ENCODE peak calls at places on chromosomes 3 and 15, in six cellular contexts. One of them, this sample, is unnamed.

GRCh38 chr3:46708401-46709146 is 7.4 kb downstream of the TMIE start:
- DNase-seq in fibroblast of lung: no peak
- DNase-seq in endodermal cell: peak; percentile 47
- DNase-seq in OCI-LY7: no peak
- DNase-seq in psoas muscle: peak; percentile 35
- DNase-seq in ovary: peak; percentile 4
- DNase-seq in this sample: no peak

GRCh38 chr3:151082880-151083838 is 2.3 kb upstream of the MED12L start:
- DNase-seq in fibroblast of lung: no peak
- DNase-seq in endodermal cell: no peak
- DNase-seq in OCI-LY7: peak; percentile 9
- DNase-seq in psoas muscle: no peak
- DNase-seq in ovary: no peak
- DNase-seq in this sample: no peak

GRCh38 chr3:72722930-72723726 is 125.1 kb downstream of the SHQ1 start:
- DNase-seq in fibroblast of lung: peak; percentile 75
- DNase-seq in endodermal cell: no peak
- DNase-seq in OCI-LY7: no peak
- DNase-seq in psoas muscle: no peak
- DNase-seq in ovary: no peak
- DNase-seq in this sample: peak; percentile 69

GRCh38 chr3:37347941-37348340 is 173.6 kb upstream of the LRRFIP2 start:
- DNase-seq in fibroblast of lung: peak; percentile 26
- DNase-seq in endodermal cell: no peak
- DNase-seq in OCI-LY7: no peak
- DNase-seq in psoas muscle: no peak
- DNase-seq in ovary: no peak
- DNase-seq in this sample: no peak

GRCh38 chr3:178289544-178290160 is 246.6 kb upstream of the KCNMB2 start:
- DNase-seq in fibroblast of lung: no peak
- DNase-seq in endodermal cell: no peak
- DNase-seq in OCI-LY7: no peak
- DNase-seq in psoas muscle: peak; percentile 57
- DNase-seq in ovary: peak; percentile 52
- DNase-seq in this sample: no peak

GRCh38 chr3:61371123-61371522 is 119.9 kb upstream of the FHIT start:
- DNase-seq in fibroblast of lung: peak; percentile 1
- DNase-seq in endodermal cell: peak; percentile 64
- DNase-seq in OCI-LY7: peak; percentile 14
- DNase-seq in psoas muscle: no peak
- DNase-seq in ovary: no peak
- DNase-seq in this sample: peak; percentile 5

GRCh38 chr15:101255066-101255415 is 3.2 kb upstream of the CHSY1 start:
- DNase-seq in fibroblast of lung: peak; percentile 41
- DNase-seq in endodermal cell: peak; percentile 4
- DNase-seq in OCI-LY7: no peak
- DNase-seq in psoas muscle: no peak
- DNase-seq in ovary: no peak
- DNase-seq in this sample: no peak

GRCh38 chr3:134354612-134355275 is 19.5 kb downstream of the AMOTL2 start:
- DNase-seq in fibroblast of lung: no peak
- DNase-seq in endodermal cell: peak; percentile 79
- DNase-seq in OCI-LY7: no peak
- DNase-seq in psoas muscle: peak; percentile 27
- DNase-seq in ovary: no peak
- DNase-seq in this sample: no peak

GRCh38 chr3:66041116-66041515 is 2.4 kb upstream of the MAGI1 start:
- DNase-seq in fibroblast of lung: peak; percentile 88
- DNase-seq in endodermal cell: no peak
- DNase-seq in OCI-LY7: no peak
- DNase-seq in psoas muscle: no peak
- DNase-seq in ovary: no peak
- DNase-seq in this sample: peak; percentile 68

GRCh38 chr3:2568929-2569328 is 470.3 kb downstream of the CNTN4 start:
- DNase-seq in fibroblast of lung: no peak
- DNase-seq in endodermal cell: no peak
- DNase-seq in OCI-LY7: no peak
- DNase-seq in psoas muscle: no peak
- DNase-seq in ovary: no peak
- DNase-seq in this sample: no peak

GRCh38 chr15:52649686-52650085 is 29.5 kb downstream of the ATOSA start:
- DNase-seq in fibroblast of lung: no peak
- DNase-seq in endodermal cell: no peak
- DNase-seq in OCI-LY7: no peak
- DNase-seq in psoas muscle: no peak
- DNase-seq in ovary: no peak
- DNase-seq in this sample: no peak

GRCh38 chr15:55897560-55898336 is 95.7 kb downstream of the NEDD4 start:
- DNase-seq in fibroblast of lung: peak; percentile 51
- DNase-seq in endodermal cell: peak; percentile 84
- DNase-seq in OCI-LY7: peak; percentile 14
- DNase-seq in psoas muscle: peak; percentile 63
- DNase-seq in ovary: peak; percentile 51
- DNase-seq in this sample: peak; percentile 52

GRCh38 chr15:78064544-78064943 is 13.0 kb downstream of the TBC1D2B start:
- DNase-seq in fibroblast of lung: peak; percentile 36
- DNase-seq in endodermal cell: no peak
- DNase-seq in OCI-LY7: no peak
- DNase-seq in psoas muscle: no peak
- DNase-seq in ovary: no peak
- DNase-seq in this sample: no peak

GRCh38 chr3:42216820-42217416 is 49.1 kb downstream of the CCK start:
- DNase-seq in fibroblast of lung: peak; percentile 17
- DNase-seq in endodermal cell: no peak
- DNase-seq in OCI-LY7: peak; percentile 77
- DNase-seq in psoas muscle: no peak
- DNase-seq in ovary: no peak
- DNase-seq in this sample: peak; percentile 34

GRCh38 chr3:15097889-15098288 is 1.1 kb downstream of the RBSN start:
- DNase-seq in fibroblast of lung: peak; percentile 64
- DNase-seq in endodermal cell: no peak
- DNase-seq in OCI-LY7: peak; percentile 59
- DNase-seq in psoas muscle: no peak
- DNase-seq in ovary: no peak
- DNase-seq in this sample: peak; percentile 4

GRCh38 chr15:73325191-73325980 is 43.4 kb downstream of the HCN4 start:
- DNase-seq in fibroblast of lung: no peak
- DNase-seq in endodermal cell: peak; percentile 67
- DNase-seq in OCI-LY7: peak; percentile 8
- DNase-seq in psoas muscle: peak; percentile 47
- DNase-seq in ovary: no peak
- DNase-seq in this sample: no peak

GRCh38 chr3:185595520-185595919 is 9.4 kb downstream of the SENP2 start:
- DNase-seq in fibroblast of lung: no peak
- DNase-seq in endodermal cell: no peak
- DNase-seq in OCI-LY7: peak; percentile 55
- DNase-seq in psoas muscle: no peak
- DNase-seq in ovary: no peak
- DNase-seq in this sample: no peak

GRCh38 chr3:100606894-100607512 is 2.4 kb upstream of the ADGRG7 start:
- DNase-seq in fibroblast of lung: no peak
- DNase-seq in endodermal cell: no peak
- DNase-seq in OCI-LY7: no peak
- DNase-seq in psoas muscle: no peak
- DNase-seq in ovary: no peak
- DNase-seq in this sample: no peak

GRCh38 chr3:17806876-17807275 is 64.4 kb upstream of the TBC1D5 start:
- DNase-seq in fibroblast of lung: no peak
- DNase-seq in endodermal cell: no peak
- DNase-seq in OCI-LY7: no peak
- DNase-seq in psoas muscle: no peak
- DNase-seq in ovary: no peak
- DNase-seq in this sample: no peak

GRCh38 chr15:69524296-69524695 is 71.7 kb downstream of the RPLP1 start:
- DNase-seq in fibroblast of lung: no peak
- DNase-seq in endodermal cell: peak; percentile 70
- DNase-seq in OCI-LY7: no peak
- DNase-seq in psoas muscle: no peak
- DNase-seq in ovary: no peak
- DNase-seq in this sample: no peak

GRCh38 chr3:67637255-67637900 is 17.0 kb downstream of the SUCLG2 start:
- DNase-seq in fibroblast of lung: no peak
- DNase-seq in endodermal cell: no peak
- DNase-seq in OCI-LY7: no peak
- DNase-seq in psoas muscle: no peak
- DNase-seq in ovary: no peak
- DNase-seq in this sample: no peak

GRCh38 chr3:58532794-58533220 is 4.2 kb downstream of the ACOX2 start:
- DNase-seq in fibroblast of lung: peak; percentile 66
- DNase-seq in endodermal cell: peak; percentile 92
- DNase-seq in OCI-LY7: peak; percentile 89
- DNase-seq in psoas muscle: peak; percentile 81
- DNase-seq in ovary: peak; percentile 70
- DNase-seq in this sample: peak; percentile 71

GRCh38 chr3:101870138-101870537 is 20.8 kb downstream of the NFKBIZ start:
- DNase-seq in fibroblast of lung: peak; percentile 33
- DNase-seq in endodermal cell: no peak
- DNase-seq in OCI-LY7: no peak
- DNase-seq in psoas muscle: no peak
- DNase-seq in ovary: no peak
- DNase-seq in this sample: no peak

GRCh38 chr3:45246236-45246635 is 20.1 kb upstream of the TMEM158 start:
- DNase-seq in fibroblast of lung: no peak
- DNase-seq in endodermal cell: no peak
- DNase-seq in OCI-LY7: no peak
- DNase-seq in psoas muscle: no peak
- DNase-seq in ovary: no peak
- DNase-seq in this sample: no peak

GRCh38 chr15:68487087-68487843 is 55.3 kb upstream of the ITGA11 start:
- DNase-seq in fibroblast of lung: peak; percentile 71
- DNase-seq in endodermal cell: no peak
- DNase-seq in OCI-LY7: no peak
- DNase-seq in psoas muscle: no peak
- DNase-seq in ovary: no peak
- DNase-seq in this sample: peak; percentile 57

GRCh38 chr3:50326182-50326541 is 1.9 kb downstream of the TUSC2 start:
- DNase-seq in fibroblast of lung: no peak
- DNase-seq in endodermal cell: no peak
- DNase-seq in OCI-LY7: no peak
- DNase-seq in psoas muscle: no peak
- DNase-seq in ovary: no peak
- DNase-seq in this sample: no peak

GRCh38 chr3:50323614-50324199 is 1.2 kb upstream of the HYAL2 start:
- DNase-seq in fibroblast of lung: no peak
- DNase-seq in endodermal cell: no peak
- DNase-seq in OCI-LY7: no peak
- DNase-seq in psoas muscle: peak; percentile 77
- DNase-seq in ovary: peak; percentile 48
- DNase-seq in this sample: no peak

GRCh38 chr3:50325497-50326181 is 2.4 kb downstream of the TUSC2 start:
- DNase-seq in fibroblast of lung: no peak
- DNase-seq in endodermal cell: no peak
- DNase-seq in OCI-LY7: no peak
- DNase-seq in psoas muscle: peak; percentile 48
- DNase-seq in ovary: no peak
- DNase-seq in this sample: no peak

GRCh38 chr3:50323092-50323600 is 601 bp upstream of the HYAL2 start:
- DNase-seq in fibroblast of lung: no peak
- DNase-seq in endodermal cell: no peak
- DNase-seq in OCI-LY7: no peak
- DNase-seq in psoas muscle: no peak
- DNase-seq in ovary: peak; percentile 58
- DNase-seq in this sample: no peak

GRCh38 chr3:50324351-50325144 is 2.0 kb upstream of the HYAL2 start:
- DNase-seq in fibroblast of lung: peak; percentile 52
- DNase-seq in endodermal cell: peak; percentile 98
- DNase-seq in OCI-LY7: peak; percentile 70
- DNase-seq in psoas muscle: peak; percentile 85
- DNase-seq in ovary: peak; percentile 70
- DNase-seq in this sample: peak; percentile 73
- TF ChIP-seq CTCF in fibroblast of lung: peak; percentile 80
- TF ChIP-seq CTCF in endodermal cell: peak; percentile 90
- TF ChIP-seq CTCF in OCI-LY7: peak; percentile 83
- TF ChIP-seq CTCF in psoas muscle: peak; percentile 85
- TF ChIP-seq CTCF in ovary: peak; percentile 70
- TF ChIP-seq CTCF in this sample: peak; percentile 94

DNA sequence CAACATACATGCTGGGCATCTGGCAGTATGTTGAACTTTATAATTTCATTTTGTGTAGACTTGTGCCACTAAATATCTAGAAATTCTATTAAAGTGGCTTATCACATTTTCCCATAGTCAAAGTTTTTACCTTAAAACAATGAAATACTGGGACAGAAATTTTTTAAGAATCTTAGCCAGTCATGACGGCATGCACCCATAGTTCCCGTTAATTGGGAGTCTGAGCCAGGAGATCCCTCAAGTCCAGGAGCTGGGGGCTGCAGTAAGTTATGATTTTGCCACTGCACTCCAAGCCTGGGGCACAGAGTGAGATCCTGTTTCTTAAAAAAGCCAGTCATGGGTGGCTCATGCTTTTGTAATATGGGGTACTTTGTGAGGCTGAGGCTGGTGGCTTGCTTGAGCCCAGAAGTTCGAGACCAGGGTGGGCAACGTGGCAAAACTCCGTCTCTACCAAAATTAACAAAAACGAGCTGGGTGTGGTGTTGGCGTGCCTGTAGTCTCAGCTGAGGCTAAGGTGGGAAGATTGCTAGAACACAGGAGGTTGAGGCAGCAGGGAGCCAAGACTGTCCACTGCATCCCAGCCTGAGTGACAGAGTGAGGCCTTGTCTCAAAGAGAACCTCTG is 3.1 kb downstream of the RPSA start:
- DNase-seq in fibroblast of lung: no peak
- DNase-seq in endodermal cell: no peak
- DNase-seq in OCI-LY7: no peak
- DNase-seq in psoas muscle: no peak
- DNase-seq in ovary: no peak
- DNase-seq in this sample: no peak
- H3K4me3 ChIP-seq in fibroblast of lung: no peak overlapping the region
- H3K4me3 ChIP-seq in endodermal cell: peak overlapping the region; percentile 66
- H3K4me3 ChIP-seq in OCI-LY7: peak overlapping the region; percentile 100
- H3K4me3 ChIP-seq in psoas muscle: peak overlapping the region; percentile 6
- H3K4me3 ChIP-seq in ovary: no peak overlapping the region
- H3K4me3 ChIP-seq in this sample: no peak overlapping the region

DNA sequence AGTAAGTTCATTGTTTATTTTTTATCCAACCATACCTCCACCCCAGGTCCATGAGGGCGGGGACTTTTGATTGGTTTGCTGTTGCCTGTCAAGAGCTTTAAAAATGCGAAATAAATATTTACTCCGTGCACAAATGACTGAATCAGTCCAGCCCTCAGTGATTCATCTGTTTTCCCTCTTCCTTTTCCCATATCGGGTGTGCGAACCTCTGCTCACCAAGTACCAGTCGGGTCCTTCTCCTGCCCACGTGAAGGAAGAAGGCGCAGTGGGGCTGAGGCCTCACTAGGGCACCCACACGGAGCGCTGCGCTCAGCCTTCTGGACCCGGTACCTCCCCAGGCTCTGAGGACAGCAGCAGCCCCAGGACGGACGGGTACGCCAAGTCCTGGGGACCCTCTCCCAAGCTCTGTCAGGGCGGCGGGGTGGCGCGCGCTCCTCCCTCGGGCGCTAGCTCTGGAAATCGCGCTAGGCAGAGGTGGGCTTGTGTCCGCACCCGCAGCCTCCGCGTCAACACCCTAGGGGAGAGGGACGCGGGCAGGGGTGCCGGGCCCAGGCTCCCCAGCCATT is 70.5 kb upstream of the EPHB3 start:
- DNase-seq in fibroblast of lung: no peak
- DNase-seq in endodermal cell: peak; percentile 61
- DNase-seq in OCI-LY7: no peak
- DNase-seq in psoas muscle: no peak
- DNase-seq in ovary: no peak
- DNase-seq in this sample: no peak
- TF ChIP-seq CTCF in fibroblast of lung: no peak
- TF ChIP-seq CTCF in endodermal cell: no peak
- TF ChIP-seq CTCF in OCI-LY7: no peak
- TF ChIP-seq CTCF in psoas muscle: no peak
- TF ChIP-seq CTCF in ovary: no peak
- TF ChIP-seq CTCF in this sample: no peak

GRCh38 chr3:158095302-158095997 is 10.8 kb downstream of the SHOX2 start:
- DNase-seq in fibroblast of lung: no peak
- DNase-seq in endodermal cell: peak; percentile 74
- DNase-seq in OCI-LY7: no peak
- DNase-seq in psoas muscle: no peak
- DNase-seq in ovary: no peak
- DNase-seq in this sample: no peak
- H3K4me3 ChIP-seq in fibroblast of lung: no peak overlapping the region
- H3K4me3 ChIP-seq in endodermal cell: peak overlapping the region; percentile 3
- H3K4me3 ChIP-seq in OCI-LY7: no peak overlapping the region
- H3K4me3 ChIP-seq in psoas muscle: no peak overlapping the region
- H3K4me3 ChIP-seq in ovary: no peak overlapping the region
- H3K4me3 ChIP-seq in this sample: no peak overlapping the region

This sample was measured in astrocyte of the spinal cord.